ENCODE peak calls at places on chromosome 16, in six cellular contexts. C is NT2/D1, A is colonic mucosa, D is body of pancreas, N is transverse colon, I is ascending aorta. U is an unnamed sample.

GRCh38 chr16:85856054-85856453 is 42.9 kb upstream of the IRF8 start:
- DNase-seq in C (no peak), A (peak; percentile 10), D (no peak), N (no peak), I (no peak), U (no peak)

GRCh38 chr16:23575834-23576233 is 18.3 kb downstream of the UBFD1 start:
- DNase-seq in C (no peak), A (no peak), D (no peak), N (no peak), I (no peak), U (no peak)

GRCh38 chr16:57262841-57263584 is 18.0 kb downstream of the ARL2BP start:
- DNase-seq in C (no peak), A (no peak), D (no peak), N (no peak), I (no peak), U (no peak)

GRCh38 chr16:65908568-65908967 is 457.9 kb upstream of the CDH5 start:
- DNase-seq in C (peak; percentile 35), A (no peak), D (no peak), N (no peak), I (no peak), U (no peak)

GRCh38 chr16:17149904-17150483 is 320.8 kb downstream of the XYLT1 start:
- DNase-seq in C (no peak), A (no peak), D (no peak), N (no peak), I (no peak), U (peak; percentile 64)

GRCh38 chr16:12228607-12229499 is 252.3 kb downstream of the SNX29 start:
- DNase-seq in C (peak; percentile 71), A (peak; percentile 78), D (no peak), N (peak; percentile 80), I (no peak), U (peak; percentile 66)

GRCh38 chr16:50622029-50622428 is 59.1 kb downstream of the SNX20 start:
- DNase-seq in C (no peak), A (no peak), D (no peak), N (no peak), I (no peak), U (no peak)

GRCh38 chr16:2724088-2724676 is 4.2 kb upstream of the PRSS27 start:
- DNase-seq in C (no peak), A (no peak), D (no peak), N (no peak), I (no peak), U (no peak)

GRCh38 chr16:11682655-11683096 is 14.4 kb downstream of the SNN start:
- DNase-seq in C (no peak), A (no peak), D (no peak), N (no peak), I (no peak), U (peak; percentile 88)

GRCh38 chr16:68086860-68087268 is 1.7 kb downstream of the NFATC3 start:
- DNase-seq in C (no peak), A (no peak), D (no peak), N (no peak), I (no peak), U (no peak)

GRCh38 chr16:26680671-26681070 is 386.1 kb upstream of the C16orf82 start:
- DNase-seq in C (no peak), A (no peak), D (no peak), N (no peak), I (no peak), U (no peak)

GRCh38 chr16:21265104-21265825 is 12.8 kb downstream of the CRYM start:
- DNase-seq in C (no peak), A (no peak), D (no peak), N (no peak), I (no peak), U (no peak)

GRCh38 chr16:30582611-30583340 is 2.7 kb downstream of the ZNF785 start:
- DNase-seq in C (no peak), A (no peak), D (no peak), N (no peak), I (no peak), U (no peak)

GRCh38 chr16:4314532-4315184 is 1.2 kb upstream of the GLIS2 start:
- DNase-seq in C (no peak), A (peak; percentile 23), D (no peak), N (no peak), I (no peak), U (peak; percentile 59)

GRCh38 chr16:52538511-52538910 is 8.4 kb downstream of the TOX3 start:
- DNase-seq in C (no peak), A (no peak), D (no peak), N (no peak), I (no peak), U (no peak)

GRCh38 chr16:67547423-67548264 is 14.7 kb upstream of the CTCF start:
- DNase-seq in C (no peak), A (peak; percentile 48), D (no peak), N (peak; percentile 60), I (no peak), U (no peak)

GRCh38 chr16:56753410-56753809 is 23.5 kb downstream of the NUP93 start:
- DNase-seq in C (no peak), A (no peak), D (no peak), N (no peak), I (no peak), U (no peak)

GRCh38 chr16:168424-168823 is 2.6 kb downstream of the HBM start:
- DNase-seq in C (no peak), A (no peak), D (no peak), N (no peak), I (no peak), U (no peak)

GRCh38 chr16:167117-167462 is 1.3 kb downstream of the HBM start:
- DNase-seq in C (no peak), A (no peak), D (no peak), N (no peak), I (no peak), U (no peak)

GRCh38 chr16:165218-165538 is 600 bp upstream of the HBM start:
- DNase-seq in C (no peak), A (no peak), D (no peak), N (no peak), I (no peak), U (no peak)

GRCh38 chr16:165539-166374 is at the start of gene HBM:
- DNase-seq in C (no peak), A (no peak), D (no peak), N (no peak), I (no peak), U (no peak)

GRCh38 chr16:166375-167116 is 768 bp downstream of the HBM start:
- DNase-seq in C (no peak), A (no peak), D (no peak), N (no peak), I (no peak), U (no peak)
- H3K27me3 ChIP-seq in C (peaks cover 74% of the 10 kb centered on the region), A (peaks cover 40% of the 10 kb centered on the region), D (peaks cover 38% of the 10 kb centered on the region), N (peaks cover 80% of the 10 kb centered on the region), I (peaks cover 25% of the 10 kb centered on the region), U (peaks cover 85% of the 10 kb centered on the region)

DNA sequence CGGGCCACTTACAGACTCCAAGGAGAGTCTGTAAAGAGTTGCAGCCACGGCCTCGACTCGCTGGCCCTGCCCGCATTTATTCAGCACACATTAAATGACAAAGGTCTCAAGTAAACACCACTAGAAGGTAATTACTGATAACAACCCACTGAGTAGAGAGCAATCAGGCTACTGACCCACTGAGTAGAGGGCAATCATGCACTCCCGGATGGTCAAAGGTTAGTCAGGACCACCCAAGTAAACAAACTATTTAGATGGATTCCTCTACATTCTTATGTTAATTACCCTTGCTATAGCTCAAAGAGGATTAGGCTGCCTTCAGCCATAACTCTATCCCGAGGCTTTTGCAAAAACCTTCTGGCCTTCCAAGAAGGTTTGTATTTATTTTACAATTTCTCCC is 30.7 kb upstream of the ZNF267 start:
- DNase-seq in C (peak; percentile 80), A (no peak), D (no peak), N (no peak), I (no peak), U (no peak)
- H3K9me3 ChIP-seq in C (peaks cover 86% of the 10 kb centered on the region), A (no peaks in the 10 kb centered on the region), D (no peaks in the 10 kb centered on the region), N (peaks cover 5% of the 10 kb centered on the region), I (peaks cover 4% of the 10 kb centered on the region), U (no peaks in the 10 kb centered on the region)

GRCh38 chr16:84047626-84048025 is 5.0 kb upstream of the SLC38A8 start:
- DNase-seq in C (no peak), A (no peak), D (no peak), N (no peak), I (no peak), U (no peak)
- H3K36me3 ChIP-seq in C (peaks cover 39% of the 10 kb centered on the region), A (no peaks in the 10 kb centered on the region), D (no peaks in the 10 kb centered on the region), N (no peaks in the 10 kb centered on the region), I (peaks cover 32% of the 10 kb centered on the region), U (no peaks in the 10 kb centered on the region)

GRCh38 chr16:89615176-89615575 is 1.7 kb downstream of the DPEP1 start:
- DNase-seq in C (no peak), A (no peak), D (no peak), N (no peak), I (no peak), U (no peak)
- H3K27me3 ChIP-seq in C (no peaks in the 10 kb centered on the region), A (peaks cover 20% of the 10 kb centered on the region), D (no peaks in the 10 kb centered on the region), N (peaks cover 73% of the 10 kb centered on the region), I (no peaks in the 10 kb centered on the region), U (no peaks in the 10 kb centered on the region)